ENCODE peak calls at places on chromosomes 5 and 9, in four cellular contexts. R is cardiac muscle cell, K is upper lobe of left lung, W is prostate gland. Y is an unnamed sample.

GRCh38 chr5:16713386-16713928 is 96.7 kb upstream of the RETREG1 start:
- DNase-seq in R (peak; percentile 43), K (no peak), W (no peak), Y (no peak)

GRCh38 chr5:33969572-33970452 is 14.7 kb downstream of the SLC45A2 start:
- DNase-seq in R (peak; percentile 66), K (no peak), W (no peak), Y (peak; percentile 9)

GRCh38 chr5:41433552-41434181 is 76.7 kb downstream of the PLCXD3 start:
- DNase-seq in R (no peak), K (no peak), W (no peak), Y (no peak)

GRCh38 chr9:128587453-128587852 is 35.1 kb downstream of the SPTAN1 start:
- DNase-seq in R (no peak), K (no peak), W (no peak), Y (peak; percentile 64)

GRCh38 chr9:37972346-37972745 is 68.4 kb upstream of the SLC25A51 start:
- DNase-seq in R (no peak), K (no peak), W (no peak), Y (peak; percentile 36)

GRCh38 chr9:124306098-124306735 is 48.5 kb downstream of the NEK6 start:
- DNase-seq in R (no peak), K (peak; percentile 38), W (no peak), Y (no peak)

GRCh38 chr9:4618700-4619099 is 43.4 kb upstream of the PLPP6 start:
- DNase-seq in R (no peak), K (no peak), W (no peak), Y (no peak)

GRCh38 chr9:125549465-125550215 is 157.4 kb downstream of the MAPKAP1 start:
- DNase-seq in R (no peak), K (peak; percentile 70), W (peak; percentile 80), Y (no peak)

GRCh38 chr5:169024426-169024825 is 276.5 kb downstream of the SLIT3 start:
- DNase-seq in R (no peak), K (no peak), W (no peak), Y (no peak)

DNA sequence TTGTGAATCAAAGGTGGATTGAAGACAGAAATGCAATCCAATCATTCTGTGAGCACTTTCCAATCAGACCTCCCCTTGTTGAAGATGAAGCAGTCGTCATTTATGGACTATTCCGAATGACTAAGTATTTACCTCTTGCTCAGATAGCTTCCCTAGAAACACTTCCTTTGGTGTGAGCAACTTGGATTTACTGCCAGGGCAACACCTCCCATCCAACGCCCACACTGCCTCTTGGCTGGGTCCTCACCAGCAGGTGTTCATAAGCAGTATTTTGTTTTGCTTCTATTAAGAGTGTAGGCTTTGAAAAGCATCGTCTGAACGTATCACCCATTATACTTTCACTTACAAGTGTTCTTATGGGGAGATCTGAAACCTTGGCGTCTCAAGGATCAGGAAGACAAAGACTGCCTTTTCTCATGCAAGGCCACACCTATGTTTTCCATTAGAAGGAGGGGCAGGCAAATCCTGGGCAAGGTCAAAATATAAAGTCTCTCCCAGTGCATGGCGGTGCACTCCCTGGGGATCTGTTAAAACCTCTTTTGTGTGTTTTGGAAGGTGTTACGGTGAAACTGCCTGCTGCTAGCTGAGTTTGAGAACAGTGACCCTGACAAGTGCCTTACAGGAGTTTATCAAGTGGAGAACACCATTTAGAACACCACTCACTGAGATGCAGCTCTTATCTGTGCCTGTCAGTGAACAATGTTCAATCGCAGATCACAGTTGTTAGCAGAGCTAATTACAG is 10.6 kb upstream of the MARCHF3 start:
- DNase-seq in R (peak; percentile 65), K (no peak), W (peak; percentile 13), Y (peak; percentile 88)
- H3K4me3 ChIP-seq in R (no peak overlapping the region), K (no peak overlapping the region), W (no peak overlapping the region), Y (no peak overlapping the region)

DNA sequence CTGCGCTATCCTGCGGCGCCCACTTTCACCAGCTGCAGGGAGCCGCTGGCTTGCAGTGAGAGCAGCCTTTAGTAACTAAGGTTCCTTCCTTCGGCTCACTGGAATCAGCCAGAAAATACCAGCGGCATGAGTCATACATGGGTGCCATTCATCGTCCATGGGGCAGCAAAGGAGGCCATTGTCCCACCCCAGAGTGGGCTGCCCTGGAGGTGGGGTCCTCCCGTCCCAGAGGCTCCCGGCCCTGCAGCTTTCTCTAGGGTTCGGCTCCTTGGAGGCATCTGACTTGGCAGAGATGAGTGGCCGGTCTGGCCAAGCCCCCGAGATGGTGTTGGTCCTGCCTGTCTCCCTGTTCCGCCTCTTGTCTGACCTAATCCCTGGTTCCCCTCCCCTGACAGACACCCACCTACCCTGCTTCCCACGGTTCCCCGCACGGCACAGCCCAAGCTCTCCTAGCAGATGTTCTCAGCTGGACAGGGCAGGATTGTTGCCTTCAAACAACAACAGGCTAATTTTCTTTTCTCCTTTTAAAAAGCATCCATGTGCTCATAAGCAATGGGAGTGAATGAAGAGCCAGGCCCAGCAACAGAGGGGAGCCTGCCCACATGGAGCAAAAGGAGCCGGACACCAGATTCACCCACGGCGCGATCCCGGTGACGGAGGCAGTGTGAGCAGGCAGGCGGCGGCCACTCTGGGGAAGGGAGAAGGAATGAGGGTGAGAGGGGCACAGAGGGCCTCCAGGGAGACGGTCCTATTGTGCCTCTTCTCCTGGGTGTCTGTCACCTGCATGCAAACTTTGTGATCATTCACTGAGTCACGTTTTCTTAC is 97.0 kb upstream of the COL5A1 start:
- DNase-seq in R (peak; percentile 13), K (no peak), W (no peak), Y (no peak)
- H3K27me3 ChIP-seq in R (no peaks in the 10 kb centered on the region), K (no peaks in the 10 kb centered on the region), W (no peaks in the 10 kb centered on the region), Y (no peaks in the 10 kb centered on the region)

GRCh38 chr5:39399135-39400036 is 25.4 kb downstream of the DAB2 start:
- DNase-seq in R (no peak), K (peak; percentile 43), W (no peak), Y (peak; percentile 17)
- H3K4me3 ChIP-seq in R (no peak overlapping the region), K (no peak overlapping the region), W (no peak overlapping the region), Y (no peak overlapping the region)

DNA sequence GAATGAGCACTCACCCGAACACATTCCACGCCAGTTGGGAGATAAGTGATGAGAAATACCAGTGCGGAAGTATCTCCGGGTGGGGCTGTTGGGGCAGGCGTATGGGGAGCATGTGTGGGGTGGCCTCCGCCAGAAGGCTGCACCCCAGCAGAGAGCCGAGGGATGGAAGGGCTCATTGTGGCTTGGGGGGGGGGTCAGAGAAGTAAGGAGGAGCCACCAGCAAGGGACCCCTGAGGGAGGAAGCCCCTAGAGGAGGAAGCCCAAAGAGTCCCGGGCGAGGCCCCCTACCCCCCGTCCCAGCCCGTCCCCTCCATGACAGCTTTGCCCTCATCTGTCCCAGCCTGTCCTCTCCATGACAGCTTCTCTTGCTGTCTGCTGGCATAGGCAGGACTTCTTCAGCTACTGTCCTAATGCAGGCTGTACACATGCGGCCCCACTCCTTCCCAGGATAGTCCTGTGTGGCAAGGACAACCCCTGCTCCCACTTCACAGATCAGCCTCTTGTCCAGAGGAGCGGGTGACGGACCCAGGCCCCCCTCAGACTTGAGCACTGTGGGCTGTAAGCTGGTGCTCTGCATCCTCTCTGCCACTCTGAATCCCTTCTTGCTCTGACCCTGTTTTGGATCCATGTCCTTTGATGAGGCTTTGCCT is 239.6 kb downstream of the CACNA1B start:
- DNase-seq in R (no peak), K (no peak), W (no peak), Y (no peak)
- H3K27me3 ChIP-seq in R (no peaks in the 10 kb centered on the region), K (no peaks in the 10 kb centered on the region), W (no peaks in the 10 kb centered on the region), Y (peaks cover 4% of the 10 kb centered on the region)

GRCh38 chr9:94031946-94032345 is 52.3 kb upstream of the PTPDC1 start:
- DNase-seq in R (no peak), K (no peak), W (no peak), Y (no peak)

GRCh38 chr9:94030318-94031179 is 53.7 kb upstream of the PTPDC1 start:
- DNase-seq in R (peak; percentile 93), K (peak; percentile 87), W (peak; percentile 86), Y (peak; percentile 89)

GRCh38 chr9:94033383-94033782 is 50.9 kb upstream of the PTPDC1 start:
- DNase-seq in R (no peak), K (no peak), W (no peak), Y (no peak)

GRCh38 chr9:94029932-94030317 is 54.3 kb upstream of the PTPDC1 start:
- DNase-seq in R (no peak), K (no peak), W (no peak), Y (no peak)

GRCh38 chr9:94031380-94031779 is 52.9 kb upstream of the PTPDC1 start:
- DNase-seq in R (no peak), K (no peak), W (no peak), Y (no peak)
- H3K4me3 ChIP-seq in R (peak overlapping the region; percentile 94), K (peak overlapping the region; percentile 88), W (peak overlapping the region; percentile 88), Y (peak overlapping the region; percentile 96)

DNA sequence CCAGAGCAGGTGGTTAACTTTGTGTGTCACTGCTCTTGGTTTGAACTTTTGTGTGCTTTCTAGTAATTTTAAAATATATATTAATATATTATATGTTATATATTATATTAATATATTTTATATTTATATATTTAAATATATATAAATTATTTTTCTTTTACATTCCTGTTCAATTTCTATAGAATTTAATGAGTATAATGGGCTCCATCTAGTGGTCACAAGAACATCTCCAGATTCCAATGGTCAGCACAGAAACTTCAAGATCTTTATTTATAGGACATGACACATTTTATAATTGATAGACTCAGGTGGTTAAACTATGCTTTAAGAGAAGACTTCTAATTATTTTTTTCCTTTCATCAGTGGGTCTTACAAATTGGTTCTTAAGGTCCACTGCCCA is 39.1 kb downstream of the COL23A1 start:
- DNase-seq in R (peak; percentile 46), K (no peak), W (no peak), Y (peak; percentile 26)
- H3K27me3 ChIP-seq in R (no peaks in the 10 kb centered on the region), K (no peaks in the 10 kb centered on the region), W (no peaks in the 10 kb centered on the region), Y (no peaks in the 10 kb centered on the region)

GRCh38 chr9:18534611-18535010 is 60.7 kb downstream of the ADAMTSL1 start:
- DNase-seq in R (no peak), K (no peak), W (no peak), Y (no peak)
- H3K4me3 ChIP-seq in R (no peak overlapping the region), K (no peak overlapping the region), W (no peak overlapping the region), Y (no peak overlapping the region)

GRCh38 chr9:107142430-107142829 is 140.6 kb upstream of the RAD23B start:
- DNase-seq in R (no peak), K (no peak), W (no peak), Y (no peak)
- H3K27me3 ChIP-seq in R (no peaks in the 10 kb centered on the region), K (no peaks in the 10 kb centered on the region), W (no peaks in the 10 kb centered on the region), Y (no peaks in the 10 kb centered on the region)

DNA sequence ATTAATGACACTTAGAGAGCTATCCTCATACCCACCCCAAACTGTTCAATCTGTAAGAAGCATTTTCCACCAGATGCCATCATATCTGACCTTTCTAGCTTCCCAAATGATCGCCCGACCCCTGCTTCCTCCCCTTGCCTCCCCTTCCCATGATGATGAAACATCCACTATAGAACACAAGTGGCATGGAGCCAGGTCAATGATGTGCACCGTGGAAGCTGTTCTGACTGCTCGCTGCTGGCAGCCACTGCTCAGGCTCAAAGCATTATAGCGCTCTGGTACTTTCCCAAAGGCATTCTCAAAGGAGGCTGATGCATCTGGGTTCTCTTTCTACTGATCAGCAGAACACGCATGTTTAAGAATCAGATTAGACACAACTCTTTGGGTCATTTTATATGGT is 343.8 kb downstream of the ENC1 start:
- DNase-seq in R (no peak), K (no peak), W (peak; percentile 21), Y (no peak)
- H3K4me3 ChIP-seq in R (no peak overlapping the region), K (no peak overlapping the region), W (no peak overlapping the region), Y (no peak overlapping the region)